ENCODE peak calls at places on chromosomes 11 and 22, in four cellular contexts. Z, X, B and U are unnamed samples.

GRCh38 chr11:101354801-101355200 is 225.2 kb upstream of the PGR start:
- DNase-seq in Z (no peak), X (no peak), B (no peak), U (no peak)

GRCh38 chr22:43860126-43860525 is 2.2 kb downstream of the SULT4A1 start:
- DNase-seq in B (no peak), Z (peak; percentile 22), X (no peak), U (no peak)

GRCh38 chr11:32870676-32871075 is 21.9 kb upstream of the QSER1 start:
- DNase-seq in X (peak; percentile 38), B (no peak), Z (no peak), U (peak; percentile 30)

GRCh38 chr11:125431009-125431408 is 65.1 kb downstream of the FEZ1 start:
- DNase-seq in B (no peak), Z (no peak), X (no peak), U (no peak)

GRCh38 chr11:120061036-120061760 is 76.7 kb downstream of the TRIM29 start:
- DNase-seq in B (no peak), Z (no peak), X (no peak), U (no peak)

GRCh38 chr22:35539910-35540599 is 576 bp upstream of the RASD2 start:
- DNase-seq in Z (peak; percentile 79), X (peak; percentile 45), B (peak; percentile 67), U (peak; percentile 82)

GRCh38 chr22:34427436-34427835 is 507.2 kb upstream of the LARGE1 start:
- DNase-seq in Z (no peak), X (no peak), B (no peak), U (no peak)

GRCh38 chr11:121321614-121322243 is 29.2 kb downstream of the SC5D start:
- DNase-seq in B (no peak), Z (no peak), X (peak; percentile 76), U (no peak)

GRCh38 chr11:102256251-102256650 is 61.0 kb upstream of the BIRC3 start:
- DNase-seq in Z (no peak), X (peak; percentile 61), B (no peak), U (peak; percentile 24)

GRCh38 chr11:94786264-94787126 is 18.3 kb downstream of the AMOTL1 start:
- DNase-seq in B (no peak), Z (no peak), X (peak; percentile 75), U (no peak)

GRCh38 chr11:78809931-78810481 is 235.3 kb upstream of the NARS2 start:
- DNase-seq in X (no peak), B (no peak), Z (no peak), U (no peak)

GRCh38 chr11:9535189-9535781 is 38.2 kb upstream of the WEE1 start:
- DNase-seq in X (peak; percentile 71), B (peak; percentile 83), Z (peak; percentile 90), U (peak; percentile 59)

GRCh38 chr11:636511-637332 is at the start of gene DRD4:
- DNase-seq in X (no peak), B (no peak), Z (no peak), U (no peak)

GRCh38 chr11:65382804-65383368 is 440 bp upstream of the SLC25A45 start:
- DNase-seq in X (peak; percentile 95), B (peak; percentile 89), Z (peak; percentile 93), U (peak; percentile 80)

GRCh38 chr11:95920460-95921105 is 3.3 kb downstream of the MTMR2 start:
- DNase-seq in B (no peak), Z (no peak), X (peak; percentile 28), U (peak; percentile 18)

GRCh38 chr11:105022998-105023397 is at the start of gene CASP5:
- DNase-seq in X (no peak), Z (no peak), B (no peak), U (no peak)

GRCh38 chr11:1236316-1237127 is 13.7 kb downstream of the MUC5B start:
- DNase-seq in Z (peak; percentile 53), B (peak; percentile 9), X (no peak), U (no peak)

GRCh38 chr11:2440646-2441045 is 3.7 kb downstream of the TRPM5 start:
- DNase-seq in X (no peak), B (peak; percentile 16), Z (peak; percentile 64), U (no peak)

GRCh38 chr11:48003926-48004325 is 23.6 kb downstream of the PTPRJ start:
- DNase-seq in B (no peak), X (no peak), Z (no peak), U (no peak)

GRCh38 chr11:112886707-112887370 is 74.4 kb upstream of the NCAM1 start:
- DNase-seq in X (no peak), B (no peak), Z (no peak), U (peak; percentile 18)

GRCh38 chr11:102415252-102415916 is 37.2 kb downstream of the TMEM123 start:
- DNase-seq in B (no peak), X (no peak), Z (no peak), U (no peak)

GRCh38 chr11:57487021-57487778 is 26.9 kb downstream of the RTN4RL2 start:
- DNase-seq in B (no peak), X (no peak), Z (no peak), U (no peak)

GRCh38 chr11:57490456-57491248 is 24.9 kb downstream of the SLC43A1 start:
- DNase-seq in B (no peak), X (peak; percentile 23), Z (no peak), U (no peak)

GRCh38 chr11:57493507-57494503 is 21.7 kb downstream of the SLC43A1 start:
- DNase-seq in B (peak; percentile 46), X (peak; percentile 85), Z (peak; percentile 86), U (peak; percentile 41)

GRCh38 chr11:57487920-57488319 is 27.6 kb downstream of the SLC43A1 start:
- DNase-seq in Z (no peak), X (no peak), B (no peak), U (no peak)

DNA sequence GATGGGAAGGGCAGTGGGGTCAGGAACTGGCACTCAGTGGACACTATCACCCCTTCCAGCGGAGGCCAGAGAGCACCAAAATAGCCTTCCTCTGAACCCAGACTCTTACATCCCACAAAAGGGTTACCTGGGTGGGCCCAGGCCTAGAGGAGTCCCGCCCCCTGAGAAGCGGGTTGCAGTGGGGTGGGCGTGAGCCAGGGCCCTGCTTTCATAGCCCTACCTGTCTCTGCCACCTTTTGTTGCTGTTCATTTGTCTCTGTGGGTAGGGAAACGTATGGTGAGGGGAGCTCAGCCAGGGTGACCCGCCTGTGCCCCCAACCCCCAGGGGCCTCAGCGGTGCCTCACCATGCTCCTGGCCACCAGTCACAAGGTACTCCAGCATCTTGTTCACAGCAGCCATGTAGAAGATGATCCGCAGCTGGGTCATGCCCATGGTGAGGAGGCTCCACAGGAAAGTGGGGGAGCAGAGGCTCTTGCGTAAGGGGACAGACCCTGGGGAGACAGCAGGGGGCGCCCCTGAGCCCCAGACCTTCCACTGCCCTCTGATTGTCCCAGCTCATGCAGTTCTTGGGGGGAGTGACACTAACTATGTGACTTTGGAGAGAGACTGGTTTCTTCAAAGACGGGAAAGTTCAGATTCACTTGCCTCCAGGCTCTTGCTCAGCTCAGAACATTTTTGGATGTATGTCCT is 24.0 kb downstream of the SLC43A1 start:
- DNase-seq in B (peak; percentile 49), Z (peak; percentile 72), X (no peak), U (peak; percentile 32)
- TF ChIP-seq CTCF in B (peak; percentile 56), Z (peak; percentile 60), X (peak; percentile 76), U (peak; percentile 57)

GRCh38 chr22:29816539-29816938 is 21.5 kb downstream of the ASCC2 start:
- DNase-seq in Z (no peak), B (no peak), X (no peak), U (peak; percentile 25)
- H3K36me3 ChIP-seq in Z (peaks cover 80% of the 10 kb centered on the region), B (peaks cover 67% of the 10 kb centered on the region), X (peaks cover 11% of the 10 kb centered on the region), U (peaks cover 42% of the 10 kb centered on the region)

DNA sequence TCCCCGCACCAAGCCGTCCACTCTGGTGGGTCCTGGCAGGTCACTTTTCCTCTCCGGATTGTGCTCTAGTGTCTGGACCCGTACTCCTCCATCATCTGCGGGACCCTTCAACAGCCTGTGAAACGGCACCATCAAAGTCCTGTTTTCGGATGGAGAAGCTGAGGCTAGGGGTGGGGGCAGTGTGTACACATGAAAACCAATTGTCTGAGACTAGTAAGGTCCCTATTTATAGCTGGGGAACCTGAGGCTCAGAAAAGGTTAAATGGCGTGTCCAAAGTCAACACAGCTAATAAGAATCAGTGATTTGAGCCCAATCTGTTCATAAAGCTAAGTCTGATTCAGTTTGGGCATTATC is 666 bp upstream of the LRRC32 start:
- DNase-seq in Z (no peak), X (no peak), B (no peak), U (no peak)
- H3K4me3 ChIP-seq in Z (peak overlapping the region; percentile 66), X (no peak overlapping the region), B (peak overlapping the region; percentile 66), U (peak overlapping the region; percentile 48)

GRCh38 chr22:28600546-28601143 is 79.0 kb downstream of the TTC28 start:
- DNase-seq in X (peak; percentile 70), Z (no peak), B (no peak), U (peak; percentile 28)
- TF ChIP-seq CTCF in X (peak; percentile 66), Z (peak; percentile 61), B (peak; percentile 63), U (peak; percentile 50)

GRCh38 chr11:43913829-43914380 is 28.5 kb upstream of the C11orf96 start:
- DNase-seq in Z (no peak), X (no peak), B (no peak), U (no peak)
- H3K36me3 ChIP-seq in Z (peaks cover 49% of the 10 kb centered on the region), X (peaks cover 15% of the 10 kb centered on the region), B (peaks cover 32% of the 10 kb centered on the region), U (no peaks in the 10 kb centered on the region)

GRCh38 chr22:17087176-17088131 is 2.7 kb downstream of the IL17RA start:
- DNase-seq in X (no peak), Z (peak; percentile 30), B (no peak), U (no peak)

GRCh38 chr22:17086301-17086700 is 1.5 kb downstream of the IL17RA start:
- DNase-seq in X (no peak), Z (peak; percentile 60), B (no peak), U (no peak)

GRCh38 chr22:17085277-17086091 is 684 bp downstream of the IL17RA start:
- DNase-seq in B (peak; percentile 66), Z (peak; percentile 83), X (peak; percentile 6), U (no peak)

GRCh38 chr22:17084554-17085276 is at the start of gene IL17RA:
- DNase-seq in X (peak; percentile 83), B (peak; percentile 87), Z (peak; percentile 96), U (peak; percentile 87)

DNA sequence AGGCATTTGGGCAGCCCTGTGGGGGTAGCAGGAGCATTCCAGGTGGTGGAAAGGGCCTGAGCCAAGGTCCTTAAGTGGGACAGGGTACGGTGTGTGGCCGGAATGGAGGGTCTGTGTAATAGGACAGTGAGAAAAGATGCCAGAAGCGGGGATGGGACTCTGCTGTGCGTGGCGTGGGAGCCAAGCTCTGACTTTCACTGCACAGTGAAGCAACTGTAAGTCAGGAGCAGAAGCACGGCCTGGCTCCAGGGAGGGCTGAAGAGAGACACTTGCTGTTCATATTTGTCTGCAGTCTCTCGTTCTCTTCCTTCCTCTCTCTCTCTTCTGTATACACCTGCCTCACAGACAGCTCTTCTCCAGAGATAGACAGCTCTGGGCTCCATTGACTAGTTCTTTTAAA is 1.9 kb downstream of the IL17RA start:
- DNase-seq in X (no peak), B (no peak), Z (peak; percentile 61), U (no peak)
- H3K4me3 ChIP-seq in X (no peak overlapping the region), B (peak overlapping the region; percentile 82), Z (peak overlapping the region; percentile 97), U (no peak overlapping the region)

GRCh38 chr22:27747396-27748256 is 53.9 kb downstream of the MN1 start:
- DNase-seq in X (no peak), B (no peak), Z (no peak), U (no peak)
- TF ChIP-seq CTCF in X (peak; percentile 29), B (peak; percentile 31), Z (no peak), U (peak; percentile 36)

GRCh38 chr11:62856333-62856910 is 17.0 kb upstream of the WDR74 start:
- DNase-seq in Z (no peak), X (peak; percentile 18), B (no peak), U (no peak)
- H3K36me3 ChIP-seq in Z (peaks cover 35% of the 10 kb centered on the region), X (peaks cover 41% of the 10 kb centered on the region), B (peaks cover 37% of the 10 kb centered on the region), U (peaks cover 40% of the 10 kb centered on the region)

GRCh38 chr22:24501366-24502005 is 6.4 kb downstream of the UPB1 start:
- DNase-seq in X (no peak), Z (peak; percentile 54), B (no peak), U (no peak)
- H3K4me3 ChIP-seq in X (no peak overlapping the region), Z (no peak overlapping the region), B (no peak overlapping the region), U (no peak overlapping the region)